ENCODE peak calls at places on chromosomes 2 and 18, in five cellular contexts. H is GM12865, J is IMR-90, Y is T-helper 9 cell, G is posterior vena cava. A is an unnamed sample.

GRCh38 chr2:130892793-130893785 is 56.4 kb downstream of the ARHGEF4 start:
- DNase-seq in G (no peak), H (no peak), Y (no peak), J (no peak), A (no peak)

GRCh38 chr2:222572761-222573174 is 83.1 kb downstream of the FARSB start:
- DNase-seq in Y (no peak), H (no peak), J (peak), G (no peak), A (peak)

GRCh38 chr2:179524940-179525339 is 260.3 kb upstream of the SESTD1 start:
- DNase-seq in G (no peak), Y (no peak), H (no peak), J (peak), A (no peak)

GRCh38 chr2:37326285-37326684 is 1.7 kb upstream of the PRKD3 start:
- DNase-seq in H (no peak), Y (no peak), G (no peak), J (peak), A (peak)

GRCh38 chr2:47373747-47374146 is 29.2 kb upstream of the MSH2 start:
- DNase-seq in G (no peak), Y (no peak), J (no peak), H (no peak), A (no peak)

GRCh38 chr2:16320716-16321115 is 344.9 kb downstream of the CYRIA start:
- DNase-seq in Y (no peak), J (no peak), G (no peak), H (no peak), A (no peak)

GRCh38 chr2:43051316-43051715 is 175.1 kb downstream of the ZFP36L2 start:
- DNase-seq in J (peak), H (no peak), Y (no peak), G (peak), A (peak)

GRCh38 chr2:177353084-177353483 is 39.5 kb upstream of the AGPS start:
- DNase-seq in H (no peak), G (no peak), Y (no peak), J (peak), A (peak)

GRCh38 chr2:62939735-62940491 is 110.7 kb upstream of the OTX1 start:
- DNase-seq in Y (no peak), J (peak), G (no peak), H (no peak), A (peak)

GRCh38 chr18:58584219-58585127 is 44.4 kb downstream of the ALPK2 start:
- DNase-seq in G (no peak), Y (no peak), H (no peak), J (peak), A (peak)

A was measured in fibroblast of the aortic adventitia.